ENCODE peak calls at places on chromosomes 11 and 22, in seven cellular contexts. L is GM23338; U is naive thymus-derived CD4-positive, alpha-beta T cell; B is A549; N is tibial artery; Q is aorta; C is CD8-positive, alpha-beta memory T cell. S is an unnamed sample. For H3K4me1, the result is how much of the 10 kb centered on the place peaks cover.

GRCh38 chr22:49993649-49994360 is 18.8 kb downstream of the IL17REL start:
- DNase-seq in L (no peak), U (no peak), B (no peak), N (peak), Q (no peak), C (no peak), S (peak)

GRCh38 chr11:128704517-128704916 is 10.6 kb downstream of the FLI1 start:
- DNase-seq in L (no peak), U (no peak), B (no peak), N (no peak), Q (no peak), C (no peak), S (no peak)

GRCh38 chr11:126149759-126150236 is 61.7 kb downstream of the RPUSD4 start:
- DNase-seq in L (no peak), U (no peak), B (no peak), N (no peak), Q (no peak), C (no peak), S (no peak)

GRCh38 chr11:69883292-69884255 is 64.4 kb upstream of the FGF3 start:
- DNase-seq in L (no peak), U (no peak), B (no peak), N (no peak), Q (peak), C (no peak), S (no peak)

GRCh38 chr11:107947904-107948303 is 19.7 kb downstream of the RAB39A start:
- DNase-seq in L (no peak), U (no peak), B (no peak), N (no peak), Q (no peak), C (no peak), S (no peak)

GRCh38 chr22:22208657-22209056 is 35.9 kb upstream of the VPREB1 start:
- DNase-seq in L (no peak), U (no peak), B (no peak), N (no peak), Q (no peak), C (no peak), S (no peak)

GRCh38 chr11:121300313-121300971 is 7.9 kb downstream of the SC5D start:
- DNase-seq in L (no peak), U (no peak), B (no peak), N (no peak), Q (no peak), C (no peak), S (no peak)

GRCh38 chr22:45638197-45638596 is 33.4 kb upstream of the ATXN10 start:
- DNase-seq in L (no peak), U (no peak), B (peak), N (no peak), Q (no peak), C (no peak), S (no peak)

GRCh38 chr11:44852952-44853351 is 97.7 kb downstream of the TP53I11 start:
- DNase-seq in L (no peak), U (no peak), B (no peak), N (no peak), Q (no peak), C (no peak), S (no peak)

GRCh38 chr11:128886401-128887119 is 4.6 kb upstream of the KCNJ5 start:
- DNase-seq in L (peak), U (no peak), B (no peak), N (no peak), Q (no peak), C (no peak), S (no peak)

GRCh38 chr11:119983240-119983732 is 154.6 kb downstream of the TRIM29 start:
- DNase-seq in L (peak), U (no peak), B (no peak), N (no peak), Q (no peak), C (no peak), S (no peak)

GRCh38 chr11:44563716-44564115 is 1.7 kb upstream of the CD82 start:
- DNase-seq in L (no peak), U (no peak), B (no peak), N (no peak), Q (no peak), C (no peak), S (no peak)

GRCh38 chr11:20131744-20132666 is 28.3 kb downstream of the DBX1 start:
- DNase-seq in L (peak), U (peak), B (peak), N (peak), Q (peak), C (no peak), S (peak)

GRCh38 chr11:44894217-44894617 is 56.5 kb downstream of the TP53I11 start:
- DNase-seq in L (peak), U (peak), B (peak), N (peak), Q (peak), C (peak), S (no peak)

GRCh38 chr11:63908631-63909491 is 8.1 kb downstream of the RCOR2 start:
- DNase-seq in L (no peak), U (no peak), B (no peak), N (no peak), Q (no peak), C (no peak), S (no peak)

GRCh38 chr11:61485080-61485479 is 23.5 kb upstream of the LRRC10B start:
- DNase-seq in L (no peak), U (no peak), B (no peak), N (no peak), Q (no peak), C (no peak), S (no peak)
- H3K4me1 ChIP-seq in L (under half), U (under half), B (under half), N (under half), Q (under half), C (under half), S (under half)

GRCh38 chr11:16744128-16744725 is 5.8 kb downstream of the C11orf58 start:
- DNase-seq in L (peak), U (no peak), B (no peak), N (no peak), Q (no peak), C (no peak), S (no peak)
- H3K4me1 ChIP-seq in L (under half), U (under half), B (under half), N (under half), Q (under half), C (under half), S (under half)

DNA sequence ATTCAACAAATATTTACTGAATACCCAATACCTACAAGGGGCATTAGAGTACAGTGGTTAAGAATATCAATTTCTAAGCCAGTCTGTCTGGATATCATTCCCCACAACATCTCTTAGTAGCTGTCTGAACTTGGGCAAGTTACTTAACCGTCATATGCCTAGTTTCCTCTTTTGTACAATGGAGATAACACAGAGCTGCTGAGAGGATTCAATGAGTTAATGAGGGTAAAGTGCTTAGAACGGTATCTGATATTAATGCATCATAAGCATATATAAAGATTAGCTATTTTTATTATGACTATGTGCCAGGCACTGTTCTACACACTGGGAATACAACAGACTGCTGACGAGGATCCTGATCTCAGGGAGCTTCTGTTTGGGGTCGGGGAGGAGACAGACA is 116.4 kb downstream of the APOL5 start:
- DNase-seq in L (no peak), U (no peak), B (no peak), N (no peak), Q (no peak), C (no peak), S (no peak)
- H3K4me1 ChIP-seq in L (half or more), U (under half), B (under half), N (under half), Q (under half), C (under half), S (under half)

DNA sequence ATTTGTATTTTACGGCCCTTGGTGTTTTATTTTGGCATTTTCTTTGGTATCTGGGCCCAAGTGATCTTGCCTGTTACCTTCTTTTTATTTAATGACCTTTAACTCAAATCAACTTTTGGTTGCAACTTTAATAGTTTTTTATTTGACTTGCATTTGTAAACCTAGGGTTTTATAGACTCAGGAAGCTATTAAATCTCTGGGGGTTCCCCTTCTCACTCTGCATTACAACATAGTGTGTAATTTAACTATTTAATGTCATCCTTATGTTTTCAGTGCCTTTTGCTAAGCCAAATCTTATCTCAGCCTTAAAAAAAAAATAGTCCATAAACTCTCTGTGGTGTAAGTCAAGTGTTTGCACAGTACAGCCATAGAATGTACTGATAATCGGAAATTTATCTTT is 3.4 kb downstream of the FJX1 start:
- DNase-seq in L (no peak), U (no peak), B (no peak), N (no peak), Q (no peak), C (no peak), S (no peak)
- H3K4me1 ChIP-seq in L (under half), U (under half), B (under half), N (under half), Q (under half), C (under half), S (under half)

GRCh38 chr22:33850724-33851123 is 69.6 kb downstream of the LARGE1 start:
- DNase-seq in L (peak), U (no peak), B (no peak), N (no peak), Q (no peak), C (no peak), S (no peak)

GRCh38 chr22:33851240-33851639 is 69.0 kb downstream of the LARGE1 start:
- DNase-seq in L (no peak), U (no peak), B (no peak), N (no peak), Q (no peak), C (no peak), S (no peak)

GRCh38 chr22:33853200-33854097 is 66.8 kb downstream of the LARGE1 start:
- DNase-seq in L (peak), U (no peak), B (peak), N (peak), Q (peak), C (no peak), S (peak)

GRCh38 chr22:33850227-33850626 is 70.0 kb downstream of the LARGE1 start:
- DNase-seq in L (no peak), U (no peak), B (no peak), N (no peak), Q (no peak), C (no peak), S (no peak)

DNA sequence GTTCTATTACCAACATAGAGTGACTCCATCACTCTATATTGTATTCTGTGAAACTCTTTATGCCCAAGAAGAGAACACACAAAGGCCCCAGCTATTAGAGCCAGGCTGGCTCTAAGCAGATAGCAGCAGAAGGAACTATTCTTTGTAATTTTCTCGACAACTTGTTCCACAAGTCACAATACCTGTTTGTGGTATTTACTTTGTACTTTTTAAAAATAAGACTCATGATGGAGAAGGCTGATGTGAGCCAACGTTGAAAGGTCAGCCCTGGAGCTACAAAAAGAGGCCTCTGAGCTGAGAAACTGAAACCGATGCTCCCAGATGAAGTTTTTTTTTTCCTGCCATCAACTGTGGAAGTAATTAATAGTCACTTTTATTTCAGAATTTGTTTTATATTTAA is 68.3 kb downstream of the LARGE1 start:
- DNase-seq in L (no peak), U (no peak), B (no peak), N (no peak), Q (no peak), C (no peak), S (no peak)
- H3K4me1 ChIP-seq in L (half or more), U (under half), B (under half), N (under half), Q (under half), C (under half), S (under half)

DNA sequence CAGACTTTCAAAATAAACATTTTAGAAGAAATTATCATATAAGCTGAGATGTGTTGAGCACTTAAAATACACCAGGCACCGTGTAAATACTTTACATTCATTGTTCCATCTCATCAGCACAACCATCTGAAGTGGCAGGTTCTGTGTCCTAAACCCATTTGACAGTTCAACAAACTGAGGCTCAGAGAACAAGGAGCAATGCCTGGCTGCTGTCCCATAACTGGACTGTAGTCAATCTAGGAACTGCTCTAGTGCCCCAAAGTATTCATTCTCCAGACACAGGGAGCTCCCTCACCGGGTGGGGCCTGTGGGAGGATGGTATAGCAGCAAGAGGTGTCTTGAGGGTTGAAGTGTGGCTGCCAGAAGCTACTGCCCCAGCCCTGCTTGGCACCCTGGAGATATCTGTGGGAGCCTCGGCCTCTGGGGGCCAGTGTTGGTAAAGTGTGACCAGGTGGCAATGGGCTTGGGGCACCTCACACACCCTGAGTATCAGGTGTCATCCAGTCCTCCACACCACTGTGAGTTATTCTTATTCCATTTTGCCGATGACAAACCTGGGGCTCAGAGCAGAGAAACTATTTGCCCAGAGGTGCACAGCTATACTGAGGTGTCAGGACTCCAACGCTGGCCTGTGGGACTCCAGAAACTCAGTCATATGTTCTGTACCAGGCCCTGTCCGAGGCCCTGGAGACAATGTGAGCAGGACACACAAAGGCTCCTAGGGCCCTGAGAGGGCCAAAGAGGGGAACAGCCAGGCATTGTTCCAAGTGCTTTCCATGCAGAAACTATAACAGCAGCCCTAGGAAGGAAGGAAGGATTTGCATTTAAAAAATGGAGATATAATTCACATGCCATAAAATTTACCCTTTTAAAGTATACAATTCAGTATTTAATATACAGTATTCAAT is 45.9 kb upstream of the KLHL35 start:
- DNase-seq in L (no peak), U (no peak), B (no peak), N (no peak), Q (no peak), C (no peak), S (no peak)
- H3K4me1 ChIP-seq in L (under half), U (under half), B (under half), N (under half), Q (under half), C (under half), S (under half)

GRCh38 chr11:2794419-2794795 is 91.2 kb downstream of the CDKN1C start:
- DNase-seq in L (no peak), U (no peak), B (no peak), N (no peak), Q (peak), C (peak), S (peak)
- H3K4me1 ChIP-seq in L (under half), U (under half), B (under half), N (under half), Q (under half), C (under half), S (under half)

DNA sequence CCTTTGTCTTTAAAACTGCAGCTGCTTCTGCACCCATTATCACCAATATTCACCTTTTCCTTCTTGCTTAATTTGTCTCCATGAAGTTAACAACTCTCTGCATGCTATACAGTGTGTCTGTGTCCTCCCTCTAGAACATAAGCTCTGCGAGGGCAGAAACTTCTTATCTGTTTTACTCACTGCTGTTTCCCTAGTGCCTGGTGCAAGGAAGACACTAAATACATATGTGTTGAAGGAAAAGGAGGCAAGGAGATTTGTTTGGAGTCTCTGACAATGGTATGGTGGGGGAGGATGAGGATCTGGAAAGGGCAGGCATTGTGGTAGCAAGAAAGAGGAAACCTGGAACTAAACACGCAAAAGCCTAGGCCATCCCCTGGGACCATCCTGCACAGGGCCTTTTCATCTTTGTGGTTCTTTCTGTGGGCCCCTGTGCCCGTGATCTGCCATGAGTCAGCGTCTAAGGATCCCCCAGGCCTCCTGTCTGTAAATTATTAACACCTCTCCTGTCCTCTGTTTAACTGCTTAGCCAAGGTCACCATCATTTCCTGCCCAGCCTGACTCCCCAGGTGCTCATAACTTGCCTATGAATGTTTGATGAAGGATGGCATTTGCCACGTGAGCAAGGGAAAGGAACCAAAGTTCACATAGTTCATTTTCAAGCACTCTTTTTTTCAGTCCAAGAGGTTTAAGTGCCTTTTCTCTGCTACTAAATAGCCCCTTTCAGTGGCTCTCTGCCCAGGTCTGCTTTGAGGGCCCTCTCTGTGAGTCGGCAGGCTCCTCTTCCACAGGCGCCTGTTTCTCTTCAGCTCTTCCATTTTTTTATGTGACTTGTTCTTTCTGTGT is 131.1 kb downstream of the RASSF10 start:
- DNase-seq in L (no peak), U (no peak), B (peak), N (no peak), Q (no peak), C (no peak), S (peak)
- H3K4me1 ChIP-seq in L (under half), U (under half), B (under half), N (under half), Q (under half), C (under half), S (under half)

GRCh38 chr11:60947666-60948065 is 4.3 kb downstream of the SLC15A3 start:
- DNase-seq in L (peak), U (no peak), B (no peak), N (no peak), Q (peak), C (no peak), S (no peak)
- H3K4me1 ChIP-seq in L (under half), U (under half), B (under half), N (under half), Q (under half), C (under half), S (under half)

GRCh38 chr11:17224727-17225126 is 16.9 kb upstream of the PIK3C2A start:
- DNase-seq in L (no peak), U (no peak), B (no peak), N (no peak), Q (no peak), C (no peak), S (no peak)
- H3K4me1 ChIP-seq in L (under half), U (under half), B (under half), N (under half), Q (under half), C (under half), S (under half)

S was measured in pancreas.